ENCODE peak calls at places on chromosomes 12 and 14, in ten cellular contexts. Q is endodermal cell, I is coronary artery, F is AG04449, M is esophagus squamous epithelium, Y is sigmoid colon, S is AG04450, E is left lung, J is A549, V is AG09309. C is an unnamed sample.

GRCh38 chr14:100530270-100531072 is 56.7 kb downstream of the BEGAIN start:
- DNase-seq in Q (no peak), I (no peak), F (no peak), M (no peak), Y (peak), S (no peak), E (peak), J (no peak), V (no peak), C (no peak)

GRCh38 chr14:56730468-56731145 is 79.7 kb downstream of the OTX2 start:
- DNase-seq in Q (peak), I (no peak), F (no peak), M (no peak), Y (no peak), S (no peak), E (no peak), J (no peak), V (no peak), C (no peak)

GRCh38 chr14:95265106-95266094 is 54.3 kb downstream of the CLMN start:
- DNase-seq in Q (peak), I (peak), F (peak), M (no peak), Y (no peak), S (peak), E (no peak), J (peak), V (peak), C (peak)

GRCh38 chr12:109421355-109422087 is 55.6 kb downstream of the KCTD10 start:
- DNase-seq in Q (no peak), I (no peak), F (no peak), M (no peak), Y (no peak), S (no peak), E (no peak), J (no peak), V (no peak), C (no peak)

GRCh38 chr12:123104809-123105208 is 46.1 kb downstream of the PITPNM2 start:
- DNase-seq in Q (peak), I (no peak), F (no peak), M (no peak), Y (no peak), S (no peak), E (no peak), J (no peak), V (no peak), C (no peak)

GRCh38 chr12:68042212-68042699 is 53.0 kb downstream of the IFNG-AS1 start:
- DNase-seq in Q (peak), I (no peak), F (no peak), M (no peak), Y (no peak), S (no peak), E (no peak), J (no peak), V (no peak), C (peak)

GRCh38 chr14:104246401-104247335 is 108.3 kb downstream of the KIF26A start:
- DNase-seq in Q (no peak), I (peak), F (no peak), M (no peak), Y (no peak), S (no peak), E (peak), J (no peak), V (no peak), C (no peak)

GRCh38 chr14:89615421-89615820 is 198.4 kb upstream of the FOXN3 start:
- DNase-seq in Q (no peak), I (no peak), F (no peak), M (no peak), Y (no peak), S (no peak), E (no peak), J (no peak), V (no peak), C (no peak)

GRCh38 chr12:106428379-106428778 is 70.8 kb downstream of the POLR3B start:
- DNase-seq in Q (no peak), I (no peak), F (no peak), M (no peak), Y (no peak), S (no peak), E (no peak), J (no peak), V (no peak), C (no peak)

GRCh38 chr12:41531147-41531829 is 343.2 kb downstream of the PDZRN4 start:
- DNase-seq in Q (no peak), I (peak), F (no peak), M (no peak), Y (peak), S (no peak), E (peak), J (no peak), V (no peak), C (no peak)

GRCh38 chr12:3712209-3712992 is 40.5 kb downstream of the CRACR2A start:
- DNase-seq in Q (no peak), I (no peak), F (no peak), M (no peak), Y (no peak), S (no peak), E (no peak), J (no peak), V (no peak), C (no peak)

GRCh38 chr14:77139540-77140342 is 1.9 kb downstream of the ZDHHC22 start:
- DNase-seq in Q (peak), I (no peak), F (no peak), M (no peak), Y (no peak), S (no peak), E (peak), J (peak), V (no peak), C (peak)

GRCh38 chr14:102985665-102986064 is 63.2 kb downstream of the AMN start:
- DNase-seq in Q (peak), I (no peak), F (no peak), M (no peak), Y (no peak), S (no peak), E (no peak), J (no peak), V (no peak), C (no peak)

GRCh38 chr12:97301576-97301975 is 161.0 kb upstream of the RMST start:
- DNase-seq in Q (no peak), I (no peak), F (no peak), M (no peak), Y (no peak), S (no peak), E (no peak), J (no peak), V (no peak), C (no peak)

GRCh38 chr12:131510431-131510830 is 200.5 kb upstream of the SFSWAP start:
- DNase-seq in Q (peak), I (no peak), F (no peak), M (no peak), Y (no peak), S (no peak), E (no peak), J (no peak), V (no peak), C (no peak)

GRCh38 chr12:121060149-121061001 is 21.3 kb upstream of the OASL start:
- DNase-seq in Q (peak), I (no peak), F (no peak), M (no peak), Y (no peak), S (no peak), E (no peak), J (peak), V (no peak), C (peak)

GRCh38 chr12:109347579-109347978 is at the start of gene MYO1H:
- DNase-seq in Q (no peak), I (no peak), F (no peak), M (no peak), Y (no peak), S (no peak), E (no peak), J (no peak), V (no peak), C (no peak)

GRCh38 chr12:57138526-57139272 is 8.7 kb downstream of the LRP1-AS start:
- DNase-seq in Q (peak), I (no peak), F (no peak), M (no peak), Y (peak), S (no peak), E (no peak), J (no peak), V (no peak), C (peak)

GRCh38 chr12:1680804-1681492 is 9.9 kb upstream of the ADIPOR2 start:
- DNase-seq in Q (no peak), I (no peak), F (no peak), M (no peak), Y (no peak), S (no peak), E (no peak), J (no peak), V (no peak), C (no peak)

GRCh38 chr12:39476894-39477293 is 34.0 kb upstream of the KIF21A start:
- DNase-seq in Q (no peak), I (no peak), F (no peak), M (no peak), Y (no peak), S (no peak), E (no peak), J (no peak), V (no peak), C (no peak)

GRCh38 chr12:127257366-127257935 is 1009.5 kb upstream of the TMEM132C start:
- DNase-seq in Q (no peak), I (no peak), F (no peak), M (no peak), Y (no peak), S (no peak), E (no peak), J (no peak), V (no peak), C (peak)

GRCh38 chr14:38197001-38197760 is 10.5 kb upstream of the SSTR1 start:
- DNase-seq in Q (no peak), I (no peak), F (no peak), M (no peak), Y (no peak), S (no peak), E (no peak), J (no peak), V (no peak), C (no peak)

GRCh38 chr14:62759796-62760195 is 285.5 kb downstream of the KCNH5 start:
- DNase-seq in Q (peak), I (no peak), F (no peak), M (no peak), Y (no peak), S (no peak), E (no peak), J (no peak), V (no peak), C (no peak)

GRCh38 chr12:100827901-100828520 is 33.4 kb downstream of the ANO4 start:
- DNase-seq in Q (peak), I (no peak), F (no peak), M (no peak), Y (no peak), S (no peak), E (no peak), J (peak), V (peak), C (peak)

GRCh38 chr12:88889326-88890110 is 309.2 kb upstream of the KITLG start:
- DNase-seq in Q (no peak), I (no peak), F (no peak), M (no peak), Y (no peak), S (no peak), E (no peak), J (no peak), V (peak), C (peak)

GRCh38 chr14:48792376-48793024 is 793.7 kb downstream of the RPS29 start:
- DNase-seq in Q (peak), I (no peak), F (no peak), M (no peak), Y (peak), S (no peak), E (peak), J (no peak), V (no peak), C (no peak)

GRCh38 chr14:37992489-37992888 is 215.2 kb upstream of the SSTR1 start:
- DNase-seq in Q (no peak), I (no peak), F (no peak), M (no peak), Y (no peak), S (no peak), E (no peak), J (no peak), V (no peak), C (no peak)

DNA sequence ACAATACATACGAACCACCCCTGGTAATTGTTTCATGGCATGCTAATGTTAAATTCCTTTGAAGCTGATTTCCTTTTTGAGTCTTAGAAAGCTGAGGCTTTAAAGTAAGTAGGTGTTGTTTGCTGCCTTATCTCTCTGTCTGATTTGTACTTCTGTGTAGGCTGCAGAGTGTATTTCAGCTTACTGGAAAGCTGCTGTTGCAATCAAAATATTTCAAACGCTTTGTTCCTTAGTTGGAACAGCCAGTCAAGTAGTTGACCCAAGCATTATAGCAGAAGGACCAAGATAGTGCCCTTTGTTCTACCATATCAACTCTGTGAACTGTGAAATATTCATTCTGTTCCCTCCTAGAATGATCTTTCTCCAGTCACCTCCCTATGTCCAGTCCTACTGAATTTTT is 3.1 kb downstream of the PKP2 start:
- DNase-seq in Q (no peak), I (no peak), F (no peak), M (no peak), Y (no peak), S (no peak), E (no peak), J (no peak), V (no peak), C (no peak)
- H3K4me3 ChIP-seq in Q (peak), I (no peak), F (no peak), M (no peak), Y (no peak), S (no peak), E (no peak), J (no peak), V (no peak), C (no peak)

GRCh38 chr14:70567791-70568190 is 32.7 kb downstream of the MED6 start:
- DNase-seq in Q (peak), I (no peak), F (peak), M (no peak), Y (no peak), S (peak), E (no peak), J (peak), V (no peak), C (peak)
- TF ChIP-seq CTCF in Q (peak), I (no peak), F (peak), M (no peak), Y (no peak), S (peak), E (peak), J (peak), V (peak), C (peak)

GRCh38 chr12:85279449-85280137 is 427 bp upstream of the ALX1 start:
- DNase-seq in Q (peak), I (no peak), F (no peak), M (no peak), Y (peak), S (no peak), E (peak), J (no peak), V (no peak), C (peak)
- H3K4me3 ChIP-seq in Q (peak), I (peak), F (peak), M (peak), Y (peak), S (peak), E (peak), J (peak), V (peak), C (peak)

DNA sequence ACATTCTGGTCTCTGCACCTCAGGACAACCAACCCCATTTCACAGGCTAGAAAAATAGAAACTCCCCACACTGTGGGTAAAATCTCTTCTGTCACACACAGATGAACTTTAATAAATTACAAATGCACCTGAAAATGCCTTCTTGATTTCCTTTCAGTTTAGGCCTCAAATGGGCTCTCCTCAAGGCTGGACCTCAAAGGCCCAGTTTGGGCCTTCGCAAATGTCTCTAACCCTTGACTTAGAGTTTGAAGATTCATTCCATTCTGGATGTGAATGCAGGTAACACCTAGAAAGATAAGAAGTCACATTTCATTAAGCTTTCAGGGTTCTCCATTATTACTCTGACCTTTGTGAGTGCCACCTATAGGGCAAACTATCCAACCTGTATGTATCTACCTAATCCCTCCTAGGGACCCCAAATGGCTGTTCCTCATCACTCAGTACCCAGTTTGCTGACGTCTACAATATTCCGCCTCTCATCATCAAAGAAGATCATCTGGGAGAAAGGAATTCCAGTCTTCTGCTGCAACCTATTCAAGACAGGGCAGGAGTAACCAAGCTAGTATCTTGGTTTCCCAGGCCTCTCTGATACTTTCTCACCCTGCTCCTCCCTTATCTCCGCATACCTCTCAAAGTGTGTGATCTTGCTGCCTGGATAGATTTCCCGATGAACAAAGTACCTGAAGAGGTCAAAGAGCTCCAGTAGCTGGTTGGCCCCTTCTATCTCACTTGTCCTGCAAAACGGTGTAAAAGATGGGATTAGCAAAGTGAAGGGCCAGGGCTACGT is 771 bp upstream of the CHMP4A start:
- DNase-seq in Q (no peak), I (peak), F (no peak), M (no peak), Y (peak), S (no peak), E (no peak), J (no peak), V (no peak), C (no peak)
- TF ChIP-seq CTCF in Q (no peak), I (no peak), F (no peak), M (no peak), Y (no peak), S (no peak), E (no peak), J (no peak), V (no peak), C (no peak)

GRCh38 chr14:51546099-51546498 is 105.6 kb upstream of the FRMD6 start:
- DNase-seq in Q (no peak), I (no peak), F (no peak), M (no peak), Y (no peak), S (no peak), E (no peak), J (no peak), V (no peak), C (no peak)
- H3K4me3 ChIP-seq in Q (no peak), I (no peak), F (no peak), M (no peak), Y (no peak), S (no peak), E (no peak), J (no peak), V (no peak), C (no peak)

DNA sequence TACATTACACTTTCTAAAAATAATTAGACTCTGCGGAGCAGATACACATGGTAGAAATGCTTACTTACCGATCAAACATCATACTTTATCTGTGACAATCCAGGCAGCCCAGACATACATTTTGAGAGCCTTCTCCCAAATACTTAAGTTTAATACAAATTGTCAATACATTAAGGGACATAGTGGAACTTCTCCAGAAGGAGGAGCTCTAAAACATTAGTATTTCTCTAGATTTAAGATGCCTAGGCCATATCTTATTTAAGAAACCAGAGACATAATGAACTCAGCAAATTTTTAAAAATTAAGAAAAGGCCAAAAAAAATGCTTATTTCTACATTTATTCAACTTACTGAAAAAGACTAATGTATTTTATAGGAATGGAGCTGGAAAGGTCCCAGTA is 16.1 kb downstream of the ACSM4 start:
- DNase-seq in Q (no peak), I (no peak), F (no peak), M (no peak), Y (no peak), S (no peak), E (no peak), J (no peak), V (no peak), C (peak)
- TF ChIP-seq CTCF in Q (peak), I (no peak), F (no peak), M (no peak), Y (no peak), S (peak), E (no peak), J (no peak), V (no peak), C (no peak)

GRCh38 chr14:20904393-20905029 is 13.3 kb downstream of the RNASE3 start:
- DNase-seq in Q (peak), I (no peak), F (no peak), M (no peak), Y (no peak), S (no peak), E (no peak), J (no peak), V (no peak), C (no peak)

GRCh38 chr14:20905661-20906060 is 14.5 kb downstream of the RNASE3 start:
- DNase-seq in Q (no peak), I (no peak), F (no peak), M (no peak), Y (no peak), S (no peak), E (no peak), J (no peak), V (no peak), C (no peak)

DNA sequence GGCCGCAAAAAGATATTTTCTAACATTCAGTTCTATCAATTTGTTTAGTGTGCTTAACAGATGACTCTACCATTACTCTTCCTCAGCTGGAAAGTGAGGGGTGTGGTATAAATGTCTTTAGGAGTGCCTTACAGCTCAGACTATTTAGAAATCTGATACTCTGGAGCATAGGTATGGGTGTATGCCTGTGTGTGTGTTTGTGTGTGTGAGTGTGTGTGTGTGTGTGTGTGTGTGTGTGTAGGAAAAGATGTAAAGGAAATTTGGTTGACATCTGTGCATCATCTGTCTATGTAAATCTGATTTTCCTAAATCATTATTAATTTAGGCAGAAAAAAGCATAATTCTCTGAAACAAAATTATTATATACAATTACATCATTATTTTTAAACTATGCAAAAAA is 16.0 kb downstream of the RNASE3 start:
- DNase-seq in Q (no peak), I (no peak), F (no peak), M (no peak), Y (no peak), S (no peak), E (no peak), J (no peak), V (no peak), C (no peak)
- H3K4me3 ChIP-seq in Q (no peak), I (no peak), F (no peak), M (no peak), Y (no peak), S (no peak), E (no peak), J (no peak), V (no peak), C (no peak)

GRCh38 chr12:124663771-124664366 is 96.5 kb upstream of the NCOR2 start:
- DNase-seq in Q (peak), I (no peak), F (no peak), M (no peak), Y (peak), S (no peak), E (no peak), J (no peak), V (no peak), C (no peak)

GRCh38 chr12:124659003-124659402 is 91.6 kb upstream of the NCOR2 start:
- DNase-seq in Q (no peak), I (no peak), F (no peak), M (no peak), Y (no peak), S (no peak), E (no peak), J (no peak), V (no peak), C (no peak)

GRCh38 chr12:124663206-124663605 is 95.8 kb upstream of the NCOR2 start:
- DNase-seq in Q (no peak), I (no peak), F (no peak), M (no peak), Y (no peak), S (no peak), E (no peak), J (no peak), V (no peak), C (no peak)

GRCh38 chr12:124660846-124661245 is 93.4 kb upstream of the NCOR2 start:
- DNase-seq in Q (no peak), I (no peak), F (no peak), M (no peak), Y (no peak), S (no peak), E (no peak), J (no peak), V (no peak), C (peak)

GRCh38 chr12:124661382-124661781 is 94.0 kb upstream of the NCOR2 start:
- DNase-seq in Q (no peak), I (no peak), F (no peak), M (no peak), Y (no peak), S (no peak), E (no peak), J (peak), V (no peak), C (no peak)
- TF ChIP-seq CTCF in Q (peak), I (no peak), F (no peak), M (no peak), Y (no peak), S (no peak), E (no peak), J (no peak), V (peak), C (no peak)

C was measured in foreskin fibroblast.